ENCODE peak calls at places on chromosome 1, in ten cellular contexts. Q is spleen, T is A549, L is GM12891, G is tibial nerve, I is IMR-90, X is Peyer's patch, A is transverse colon, R is suprapubic skin, H is ovary. N is an unnamed sample.

GRCh38 chr1:116940809-116941640 is 31.3 kb downstream of the PTGFRN start:
- DNase-seq in Q (no peak), T (no peak), L (no peak), G (no peak), I (no peak), X (no peak), A (no peak), R (no peak), H (no peak), N (no peak)

GRCh38 chr1:45518910-45519309 is 2.8 kb downstream of the PRDX1 start:
- DNase-seq in Q (no peak), T (no peak), L (no peak), G (no peak), I (no peak), X (no peak), A (peak; percentile 30), R (no peak), H (no peak), N (no peak)

GRCh38 chr1:162279099-162279498 is 97.6 kb downstream of the SPATA46 start:
- DNase-seq in Q (no peak), T (no peak), L (no peak), G (no peak), I (no peak), X (no peak), A (no peak), R (no peak), H (no peak), N (no peak)

GRCh38 chr1:112247036-112247597 is 148.9 kb upstream of the CTTNBP2NL start:
- DNase-seq in Q (no peak), T (no peak), L (no peak), G (no peak), I (no peak), X (no peak), A (no peak), R (no peak), H (no peak), N (no peak)

GRCh38 chr1:22851517-22851916 is 121.1 kb downstream of the LACTBL1 start:
- DNase-seq in Q (no peak), T (no peak), L (peak; percentile 32), G (no peak), I (no peak), X (no peak), A (no peak), R (no peak), H (no peak), N (no peak)

GRCh38 chr1:15820478-15820877 is 13.0 kb upstream of the UQCRHL start:
- DNase-seq in Q (peak; percentile 18), T (no peak), L (no peak), G (no peak), I (peak; percentile 44), X (no peak), A (no peak), R (no peak), H (no peak), N (no peak)

GRCh38 chr1:79496129-79496528 is 489.6 kb upstream of the ADGRL4 start:
- DNase-seq in Q (no peak), T (no peak), L (no peak), G (no peak), I (no peak), X (no peak), A (no peak), R (no peak), H (no peak), N (no peak)

GRCh38 chr1:8847990-8848389 is 30.5 kb downstream of the ENO1 start:
- DNase-seq in Q (no peak), T (no peak), L (no peak), G (no peak), I (no peak), X (peak; percentile 70), A (peak; percentile 61), R (no peak), H (no peak), N (peak; percentile 64)

GRCh38 chr1:228346731-228347130 is 59.9 kb downstream of the TRIM11 start:
- DNase-seq in Q (no peak), T (no peak), L (no peak), G (no peak), I (no peak), X (peak; percentile 30), A (peak; percentile 0), R (no peak), H (no peak), N (no peak)

GRCh38 chr1:201554789-201555592 is 16.1 kb downstream of the NAV1 start:
- DNase-seq in Q (no peak), T (no peak), L (no peak), G (no peak), I (no peak), X (no peak), A (no peak), R (peak; percentile 24), H (no peak), N (no peak)

GRCh38 chr1:24694380-24694843 is 50.8 kb upstream of the CLIC4 start:
- DNase-seq in Q (no peak), T (no peak), L (no peak), G (no peak), I (peak; percentile 53), X (no peak), A (no peak), R (no peak), H (no peak), N (no peak)

GRCh38 chr1:76799700-76800099 is 67.6 kb upstream of the ST6GALNAC5 start:
- DNase-seq in Q (no peak), T (no peak), L (no peak), G (no peak), I (no peak), X (no peak), A (no peak), R (no peak), H (no peak), N (no peak)

DNA sequence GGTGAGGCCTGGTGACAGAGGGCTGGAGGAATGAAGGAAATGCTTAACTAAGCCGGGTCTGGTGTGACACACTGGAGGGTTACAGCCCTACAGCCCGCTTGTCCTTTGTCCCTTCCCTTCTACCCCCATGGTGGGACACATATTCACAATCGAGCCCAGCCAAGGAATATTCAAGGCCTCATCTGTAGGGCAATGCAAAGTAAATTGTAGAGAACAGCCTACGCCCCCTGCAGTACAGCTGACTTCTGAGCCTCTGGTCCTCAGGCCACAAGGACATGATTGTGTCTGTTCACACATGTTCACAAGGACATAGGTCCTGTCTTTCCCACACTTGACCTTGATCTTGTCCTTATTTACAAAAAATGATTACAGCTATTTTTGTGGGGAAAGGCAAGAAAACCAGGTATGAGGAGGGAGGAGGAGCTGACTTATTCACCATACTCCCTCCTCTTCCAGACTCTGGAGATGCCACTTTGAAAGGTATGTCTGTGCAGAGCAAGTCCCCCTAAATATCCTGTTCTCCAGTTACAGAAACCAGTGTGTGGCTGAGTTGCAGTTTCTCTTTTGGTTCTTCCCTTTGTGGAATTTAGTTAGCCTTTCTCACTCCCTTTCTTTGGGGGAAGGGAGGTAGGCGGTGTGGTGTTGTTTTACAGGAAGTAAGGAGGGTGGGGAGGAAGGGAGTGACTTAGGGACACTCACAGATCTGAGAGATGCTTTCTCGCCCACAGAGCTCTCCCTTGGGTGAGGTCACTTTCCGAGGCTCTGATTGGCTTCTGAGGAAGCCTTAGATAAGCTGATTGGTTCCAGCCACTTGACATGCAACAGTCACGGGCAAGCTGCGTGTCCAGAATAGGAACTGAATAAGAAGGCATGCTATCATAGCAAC is 14.6 kb downstream of the POLR3GL start:
- DNase-seq in Q (peak; percentile 92), T (no peak), L (no peak), G (peak; percentile 97), I (peak; percentile 100), X (peak; percentile 98), A (peak; percentile 96), R (peak; percentile 95), H (peak; percentile 93), N (peak; percentile 91)
- TF ChIP-seq POLR2A in Q (peak; percentile 53), T (no peak), L (no peak), G (peak; percentile 93), I (peak; percentile 67), X (no peak), A (no peak), R (no peak), H (peak; percentile 87), N (no peak)

GRCh38 chr1:46719689-46720088 is 775 bp upstream of the EFCAB14 start:
- DNase-seq in Q (no peak), T (no peak), L (no peak), G (no peak), I (no peak), X (peak; percentile 62), A (peak; percentile 59), R (no peak), H (no peak), N (peak; percentile 81)

GRCh38 chr1:46721204-46721603 is 2.3 kb upstream of the EFCAB14 start:
- DNase-seq in Q (no peak), T (no peak), L (no peak), G (no peak), I (no peak), X (no peak), A (no peak), R (no peak), H (no peak), N (no peak)

GRCh38 chr1:46717654-46718053 is 1.3 kb downstream of the EFCAB14 start:
- DNase-seq in Q (no peak), T (no peak), L (no peak), G (no peak), I (no peak), X (no peak), A (no peak), R (no peak), H (no peak), N (no peak)

GRCh38 chr1:46718340-46718726 is 581 bp downstream of the EFCAB14 start:
- DNase-seq in Q (no peak), T (no peak), L (no peak), G (no peak), I (no peak), X (no peak), A (no peak), R (no peak), H (no peak), N (no peak)

GRCh38 chr1:46718727-46719622 is at the start of gene EFCAB14:
- DNase-seq in Q (peak; percentile 100), T (peak; percentile 76), L (peak; percentile 95), G (peak; percentile 95), I (peak; percentile 85), X (peak; percentile 99), A (peak; percentile 99), R (peak; percentile 97), H (peak; percentile 93), N (peak; percentile 99)
- TF ChIP-seq POLR2A in Q (no peak), T (no peak), L (peak; percentile 42), G (peak; percentile 64), I (peak; percentile 74), X (peak; percentile 89), A (peak; percentile 91), R (no peak), H (peak; percentile 58), N (peak; percentile 59)

GRCh38 chr1:218344814-218345672 is at the start of gene TGFB2:
- DNase-seq in Q (no peak), T (peak; percentile 55), L (no peak), G (peak; percentile 64), I (peak; percentile 85), X (peak; percentile 56), A (peak; percentile 21), R (no peak), H (peak; percentile 49), N (no peak)
- TF ChIP-seq POLR2A in Q (no peak), T (peak; percentile 58), L (no peak), G (peak; percentile 69), I (peak; percentile 95), X (no peak), A (peak; percentile 60), R (no peak), H (peak; percentile 83), N (no peak)

DNA sequence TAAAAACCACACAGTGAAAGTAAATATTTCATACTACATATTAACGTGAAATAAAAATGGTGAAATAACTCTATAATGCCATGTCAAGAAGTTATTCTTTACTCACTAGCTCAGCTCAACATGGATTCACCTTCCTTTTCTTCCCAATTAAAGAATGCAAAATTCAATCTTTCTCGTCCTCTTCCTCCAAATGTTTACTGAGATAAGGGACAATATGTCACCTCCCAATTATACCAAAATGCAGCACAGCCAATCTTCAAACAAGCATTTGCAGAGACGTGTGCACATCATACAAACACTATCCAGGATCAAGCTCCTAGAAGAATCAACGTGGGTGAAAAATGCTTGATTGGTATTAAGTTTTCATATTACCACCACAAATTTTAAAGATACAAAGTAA is 7.3 kb downstream of the PTP4A2 start:
- DNase-seq in Q (no peak), T (no peak), L (no peak), G (no peak), I (no peak), X (no peak), A (no peak), R (no peak), H (no peak), N (no peak)
- TF ChIP-seq POLR2A in Q (no peak), T (no peak), L (no peak), G (no peak), I (no peak), X (no peak), A (no peak), R (no peak), H (no peak), N (no peak)

N was measured in stomach.